ENCODE peak calls at places on chromosomes 7 and 10, in five cellular contexts. V is vagina, B is HL-60, D is transverse colon, I is sigmoid colon. K is an unnamed sample.

GRCh38 chr7:81447351-81447952 is 322.4 kb downstream of the HGF start:
- DNase-seq in D (peak), V (no peak), I (no peak), B (peak), K (peak)

GRCh38 chr7:144565586-144565985 is 162.1 kb upstream of the NOBOX start:
- DNase-seq in I (no peak), D (no peak), B (no peak), V (no peak), K (no peak)

GRCh38 chr7:108296911-108297310 is 159.3 kb downstream of the NRCAM start:
- DNase-seq in I (no peak), V (no peak), D (no peak), B (no peak), K (no peak)

GRCh38 chr7:24477807-24478655 is 95.2 kb upstream of the PALS2 start:
- DNase-seq in V (no peak), B (no peak), I (no peak), D (no peak), K (no peak)

GRCh38 chr10:26675873-26676257 is 21.6 kb upstream of the PDSS1 start:
- DNase-seq in I (no peak), V (no peak), D (no peak), B (no peak), K (no peak)

GRCh38 chr10:82621680-82622079 is 746.7 kb downstream of the NRG3 start:
- DNase-seq in I (no peak), V (no peak), B (no peak), D (no peak), K (no peak)

GRCh38 chr10:95314519-95314918 is 23.7 kb upstream of the PDLIM1 start:
- DNase-seq in I (no peak), D (no peak), V (no peak), B (no peak), K (no peak)

GRCh38 chr10:60130130-60130579 is 223.8 kb upstream of the CCDC6 start:
- DNase-seq in B (no peak), V (no peak), I (no peak), D (no peak), K (no peak)

GRCh38 chr7:17638727-17639126 is 301.6 kb downstream of the SNX13 start:
- DNase-seq in I (no peak), D (no peak), V (no peak), B (peak), K (no peak)

GRCh38 chr10:90916392-90917110 is 4.3 kb downstream of the ANKRD1 start:
- DNase-seq in B (no peak), V (no peak), I (no peak), D (no peak), K (no peak)

GRCh38 chr7:142554555-142555532 is 194.4 kb upstream of the PRSS1 start:
- DNase-seq in I (no peak), V (no peak), D (no peak), B (peak), K (no peak)

GRCh38 chr7:50939026-50939425 is 156.3 kb upstream of the GRB10 start:
- DNase-seq in I (no peak), V (no peak), B (no peak), D (no peak), K (no peak)

GRCh38 chr7:129376778-129377700 is 57.2 kb upstream of the STRIP2 start:
- DNase-seq in D (no peak), V (no peak), I (no peak), B (peak), K (no peak)

GRCh38 chr10:13865758-13866491 is 279.2 kb downstream of the PRPF18 start:
- DNase-seq in B (no peak), I (peak), D (no peak), V (no peak), K (peak)

GRCh38 chr7:138785587-138786437 is 12.0 kb upstream of the TMEM213 start:
- DNase-seq in V (no peak), D (no peak), B (no peak), I (no peak), K (no peak)

GRCh38 chr7:135803143-135803542 is 54.5 kb upstream of the FAM180A start:
- DNase-seq in I (no peak), V (no peak), D (no peak), B (no peak), K (no peak)

GRCh38 chr10:58672855-58673254 is 160.2 kb downstream of the BICC1 start:
- DNase-seq in I (no peak), B (no peak), D (no peak), V (no peak), K (no peak)

GRCh38 chr7:107712025-107712424 is 31.9 kb upstream of the CBLL1 start:
- DNase-seq in I (no peak), B (no peak), V (no peak), D (no peak), K (no peak)

GRCh38 chr7:72781631-72782030 is 46.4 kb downstream of the TYW1B start:
- DNase-seq in B (no peak), D (no peak), V (no peak), I (no peak), K (no peak)

GRCh38 chr7:16609842-16610450 is 35.6 kb downstream of the ANKMY2 start:
- DNase-seq in D (no peak), B (no peak), V (no peak), I (no peak), K (no peak)

GRCh38 chr7:2431260-2431867 is 28.0 kb downstream of the CHST12 start:
- DNase-seq in V (no peak), D (no peak), I (no peak), B (peak), K (no peak)

GRCh38 chr10:125158528-125159485 is 1.6 kb downstream of the CTBP2 start:
- DNase-seq in I (peak), B (peak), V (no peak), D (peak), K (no peak)

GRCh38 chr10:100506596-100507356 is 12.9 kb downstream of the SEC31B start:
- DNase-seq in I (no peak), D (no peak), V (no peak), B (no peak), K (no peak)

GRCh38 chr7:103651978-103652377 is 206.0 kb upstream of the SLC26A5 start:
- DNase-seq in B (no peak), V (no peak), D (no peak), I (no peak), K (no peak)
- TF ChIP-seq POLR2AphosphoS5 in B (no peak), V (no peak), D (no peak), I (no peak), K (no peak)

GRCh38 chr10:30188101-30188500 is 128.7 kb upstream of the JCAD start:
- DNase-seq in I (no peak), B (no peak), D (no peak), V (no peak), K (no peak)
- TF ChIP-seq POLR2AphosphoS5 in I (no peak), B (no peak), D (no peak), V (peak), K (no peak)

DNA sequence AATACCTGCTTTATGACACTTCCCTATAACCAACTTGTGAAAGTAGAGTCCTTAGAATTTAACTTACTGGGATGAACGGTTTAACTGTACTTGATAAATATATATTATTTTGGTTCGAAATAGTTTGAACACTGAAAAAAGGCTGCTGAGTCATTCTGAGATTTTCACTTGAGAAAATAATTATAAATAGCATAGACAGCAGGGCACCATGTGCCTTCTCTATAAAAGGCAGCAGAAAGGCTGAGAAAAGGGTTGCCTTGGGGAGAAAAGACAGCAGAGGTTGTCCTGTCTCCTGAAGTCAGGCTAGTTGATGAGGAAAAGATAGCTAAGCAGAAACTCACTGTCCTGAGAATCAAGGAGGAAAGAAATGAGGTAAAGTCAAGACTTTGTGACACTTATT is 92.4 kb downstream of the CTTNBP2 start:
- DNase-seq in D (no peak), B (no peak), I (no peak), V (no peak), K (no peak)
- TF ChIP-seq POLR2AphosphoS5 in D (no peak), B (no peak), I (no peak), V (no peak), K (no peak)

DNA sequence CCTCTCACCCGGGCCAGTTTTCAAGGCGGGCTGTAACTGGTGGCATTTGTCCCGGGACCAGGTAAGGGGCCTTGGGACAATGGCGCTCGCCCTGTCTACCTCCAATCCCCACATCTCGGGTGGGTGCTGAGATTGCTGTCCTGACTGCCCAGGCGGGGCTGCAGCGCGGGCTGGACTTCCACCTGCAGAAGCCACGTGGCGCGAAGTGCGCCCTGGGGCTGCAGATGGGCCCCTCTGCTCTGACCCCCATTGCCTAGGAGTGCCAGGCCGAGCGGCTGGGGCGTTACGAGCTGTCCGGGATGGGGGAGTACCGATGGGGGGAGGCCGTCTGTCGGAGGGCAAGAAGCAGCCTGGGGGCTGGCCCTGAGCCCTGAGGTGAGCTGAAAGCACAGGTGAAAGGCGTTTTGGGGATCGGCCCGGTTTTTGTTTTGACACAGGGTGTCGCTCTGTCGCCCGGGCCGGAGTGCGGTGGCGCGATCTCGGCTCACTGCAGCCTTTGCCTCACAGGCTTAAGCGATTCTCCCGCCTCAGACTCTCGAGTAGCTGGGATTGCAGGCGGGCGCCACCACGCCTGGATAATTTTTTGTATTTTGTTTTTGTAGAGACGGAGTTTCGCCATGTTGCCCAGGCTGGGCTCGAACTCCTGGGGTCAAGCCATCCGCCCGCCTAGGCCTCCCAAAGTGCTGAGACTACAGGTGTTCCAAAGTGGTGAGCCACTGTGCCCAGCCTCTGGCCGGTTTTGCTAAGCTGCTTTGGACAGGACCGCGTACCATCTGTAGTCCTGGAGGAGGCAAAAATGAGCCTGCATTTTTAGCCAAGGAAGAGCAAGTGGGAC is at the start of gene SFXN2:
- DNase-seq in V (no peak), D (peak), I (no peak), B (peak), K (no peak)
- TF ChIP-seq POLR2AphosphoS5 in V (no peak), D (no peak), I (no peak), B (peak), K (peak)

DNA sequence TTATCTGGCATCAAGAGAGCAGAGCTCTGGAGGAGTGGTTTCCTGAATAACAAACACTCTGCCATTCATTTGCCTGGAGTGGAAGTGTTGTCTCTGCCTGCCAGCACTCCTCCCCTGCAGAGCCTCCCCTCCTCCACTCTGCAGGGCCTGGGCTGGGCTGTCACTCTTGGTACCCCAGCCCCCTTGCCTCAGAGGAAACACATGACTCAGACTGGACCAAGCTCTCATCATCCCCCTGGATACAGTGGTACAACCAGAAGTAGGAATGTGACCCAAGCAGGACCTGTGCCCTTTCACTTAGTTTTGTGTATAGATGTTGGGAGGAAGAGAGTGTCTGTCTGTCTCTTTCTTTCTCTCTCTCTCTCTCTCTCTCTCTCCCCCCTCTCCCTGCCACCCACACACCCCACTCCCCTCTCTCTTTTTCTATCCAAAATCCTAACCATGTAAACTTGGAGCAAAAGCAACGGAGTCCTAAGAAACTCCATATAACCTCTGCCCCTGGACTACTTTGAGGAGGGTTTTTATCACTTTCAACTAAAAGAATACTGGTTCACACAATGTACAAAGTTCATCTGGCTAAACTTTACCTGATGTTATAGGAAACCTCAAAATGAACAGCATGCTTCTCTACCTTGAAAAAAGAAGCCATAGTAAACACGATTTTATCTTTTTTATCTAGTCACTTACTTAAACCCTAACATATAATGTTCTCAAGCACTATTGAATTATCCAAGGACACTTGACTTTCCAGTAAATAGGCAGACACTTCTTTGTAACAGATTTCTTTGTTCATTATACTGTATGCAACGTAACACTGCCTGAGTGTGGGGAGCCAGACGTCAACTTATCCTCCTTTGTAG is 43.8 kb downstream of the DOCK4 start:
- DNase-seq in D (no peak), B (no peak), V (no peak), I (peak), K (no peak)
- TF ChIP-seq POLR2AphosphoS5 in D (no peak), B (no peak), V (peak), I (no peak), K (no peak)

GRCh38 chr7:88366845-88367244 is 60.2 kb upstream of the STEAP4 start:
- DNase-seq in D (no peak), B (no peak), V (no peak), I (no peak), K (no peak)

GRCh38 chr7:88358881-88359280 is 52.2 kb upstream of the STEAP4 start:
- DNase-seq in I (no peak), V (no peak), B (no peak), D (no peak), K (no peak)

GRCh38 chr7:88361357-88361756 is 54.7 kb upstream of the STEAP4 start:
- DNase-seq in V (no peak), D (no peak), I (no peak), B (no peak), K (no peak)

GRCh38 chr7:88363869-88364268 is 57.2 kb upstream of the STEAP4 start:
- DNase-seq in D (no peak), V (no peak), B (no peak), I (no peak), K (no peak)

GRCh38 chr7:88363249-88363648 is 56.6 kb upstream of the STEAP4 start:
- DNase-seq in B (no peak), V (no peak), I (no peak), D (no peak), K (no peak)
- TF ChIP-seq POLR2AphosphoS5 in B (no peak), V (no peak), I (no peak), D (no peak), K (no peak)

GRCh38 chr7:101733713-101734475 is 83.5 kb upstream of the CUX1 start:
- DNase-seq in V (no peak), D (peak), B (no peak), I (no peak), K (no peak)
- TF ChIP-seq POLR2AphosphoS5 in V (no peak), D (no peak), B (no peak), I (no peak), K (no peak)

GRCh38 chr10:71635251-71635866 is 84.2 kb downstream of the C10orf105 start:
- DNase-seq in I (no peak), D (no peak), V (no peak), B (no peak), K (no peak)
- TF ChIP-seq POLR2AphosphoS5 in I (no peak), D (no peak), V (no peak), B (no peak), K (no peak)

GRCh38 chr7:40749877-40750276 is 615.1 kb downstream of the SUGCT start:
- DNase-seq in I (no peak), B (no peak), D (no peak), V (no peak), K (no peak)
- TF ChIP-seq POLR2AphosphoS5 in I (no peak), B (no peak), D (no peak), V (no peak), K (no peak)

DNA sequence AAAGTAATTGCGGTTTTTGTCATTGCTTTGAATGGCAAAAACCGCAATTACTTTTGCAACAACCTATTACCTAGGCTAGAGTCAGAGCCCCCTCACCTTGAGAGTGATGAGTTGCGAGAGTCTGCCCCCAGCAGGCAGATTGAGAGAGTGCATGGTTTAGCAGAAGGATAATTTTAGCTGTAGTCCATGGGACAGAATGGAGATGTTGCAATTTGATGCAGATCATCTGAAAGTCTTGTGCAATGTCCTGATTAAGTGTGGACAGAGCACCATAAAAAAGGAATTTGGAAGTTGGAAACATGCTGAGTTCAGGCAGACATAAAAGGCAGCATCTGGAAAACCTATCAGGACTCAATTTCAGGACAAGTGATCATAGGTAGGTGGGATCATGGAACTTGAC is 48.7 kb downstream of the GPR141 start:
- DNase-seq in D (peak), I (no peak), V (no peak), B (peak), K (peak)
- TF ChIP-seq POLR2AphosphoS5 in D (peak), I (no peak), V (peak), B (no peak), K (no peak)